ENCODE peak calls at places on chromosome 20, in seven cellular contexts. V is BE2C, O is H9, A is heart right ventricle, W is endothelial cell, K is Peyer's patch, P is dorsolateral prefrontal cortex. H is an unnamed sample.

GRCh38 chr20:31560900-31561598 is 44.0 kb upstream of the ID1 start:
- DNase-seq in V (no peak), O (no peak), A (no peak), W (no peak), K (no peak), P (no peak), H (peak)

GRCh38 chr20:57388953-57389694 is 2.1 kb upstream of the RBM38 start:
- DNase-seq in V (peak), O (peak), A (peak), W (peak), K (peak), P (peak), H (no peak)

GRCh38 chr20:59645316-59645715 is 41.0 kb downstream of the PHACTR3 start:
- DNase-seq in V (no peak), O (peak), A (no peak), W (no peak), K (no peak), P (peak), H (no peak)

GRCh38 chr20:14049111-14049510 is 53.8 kb downstream of the MACROD2 start:
- DNase-seq in V (no peak), O (no peak), A (no peak), W (no peak), K (no peak), P (no peak), H (no peak)

GRCh38 chr20:58818585-58819285 is 32.0 kb downstream of the GNAS-AS1 start:
- DNase-seq in V (no peak), O (no peak), A (no peak), W (no peak), K (no peak), P (no peak), H (no peak)

GRCh38 chr20:2206957-2207769 is 88.6 kb upstream of the TGM3 start:
- DNase-seq in V (peak), O (peak), A (peak), W (peak), K (peak), P (peak), H (peak)

GRCh38 chr20:10649817-10650200 is 24.0 kb downstream of the JAG1 start:
- DNase-seq in V (no peak), O (no peak), A (no peak), W (no peak), K (no peak), P (no peak), H (no peak)

GRCh38 chr20:34320861-34321260 is 17.7 kb upstream of the AHCY start:
- DNase-seq in V (no peak), O (no peak), A (no peak), W (no peak), K (no peak), P (no peak), H (no peak)

GRCh38 chr20:17825251-17825691 is 125.5 kb downstream of the BANF2 start:
- DNase-seq in V (no peak), O (no peak), A (no peak), W (no peak), K (no peak), P (no peak), H (no peak)

GRCh38 chr20:24653306-24653705 is 183.9 kb downstream of the SYNDIG1 start:
- DNase-seq in V (no peak), O (no peak), A (no peak), W (no peak), K (no peak), P (no peak), H (no peak)

GRCh38 chr20:13777171-13777601 is 7.5 kb downstream of the ESF1 start:
- DNase-seq in V (no peak), O (no peak), A (no peak), W (no peak), K (no peak), P (no peak), H (no peak)

GRCh38 chr20:8562356-8562755 is 430.3 kb downstream of the PLCB1 start:
- DNase-seq in V (no peak), O (no peak), A (no peak), W (no peak), K (no peak), P (no peak), H (no peak)

GRCh38 chr20:19254956-19255355 is 42.5 kb downstream of the SLC24A3 start:
- DNase-seq in V (no peak), O (no peak), A (no peak), W (no peak), K (no peak), P (no peak), H (no peak)

GRCh38 chr20:53688085-53688484 is 94.4 kb upstream of the ZNF217 start:
- DNase-seq in V (no peak), O (no peak), A (no peak), W (no peak), K (no peak), P (no peak), H (no peak)

GRCh38 chr20:19628570-19629134 is 129.4 kb upstream of the RIN2 start:
- DNase-seq in V (peak), O (peak), A (no peak), W (peak), K (peak), P (no peak), H (no peak)

GRCh38 chr20:208937-209566 is 18.0 kb upstream of the DEFB129 start:
- DNase-seq in V (peak), O (no peak), A (no peak), W (peak), K (no peak), P (no peak), H (no peak)

GRCh38 chr20:10527781-10528180 is 92.7 kb downstream of the SLX4IP start:
- DNase-seq in V (no peak), O (no peak), A (no peak), W (no peak), K (no peak), P (no peak), H (no peak)

GRCh38 chr20:16922834-16923233 is 174.7 kb downstream of the OTOR start:
- DNase-seq in V (no peak), O (no peak), A (no peak), W (no peak), K (no peak), P (no peak), H (no peak)

GRCh38 chr20:45892828-45893500 is 1.8 kb downstream of the CTSA start:
- DNase-seq in V (no peak), O (no peak), A (no peak), W (no peak), K (peak), P (no peak), H (no peak)

GRCh38 chr20:45892049-45892816 is 1.1 kb downstream of the CTSA start:
- DNase-seq in V (no peak), O (no peak), A (no peak), W (no peak), K (no peak), P (no peak), H (no peak)

GRCh38 chr20:45888681-45889080 is 1.3 kb upstream of the SPATA25 start:
- DNase-seq in V (no peak), O (no peak), A (no peak), W (no peak), K (no peak), P (no peak), H (no peak)

GRCh38 chr20:45890997-45891983 is at the start of the genes CTSA and NEURL2:
- DNase-seq in V (peak), O (peak), A (peak), W (peak), K (peak), P (peak), H (peak)

DNA sequence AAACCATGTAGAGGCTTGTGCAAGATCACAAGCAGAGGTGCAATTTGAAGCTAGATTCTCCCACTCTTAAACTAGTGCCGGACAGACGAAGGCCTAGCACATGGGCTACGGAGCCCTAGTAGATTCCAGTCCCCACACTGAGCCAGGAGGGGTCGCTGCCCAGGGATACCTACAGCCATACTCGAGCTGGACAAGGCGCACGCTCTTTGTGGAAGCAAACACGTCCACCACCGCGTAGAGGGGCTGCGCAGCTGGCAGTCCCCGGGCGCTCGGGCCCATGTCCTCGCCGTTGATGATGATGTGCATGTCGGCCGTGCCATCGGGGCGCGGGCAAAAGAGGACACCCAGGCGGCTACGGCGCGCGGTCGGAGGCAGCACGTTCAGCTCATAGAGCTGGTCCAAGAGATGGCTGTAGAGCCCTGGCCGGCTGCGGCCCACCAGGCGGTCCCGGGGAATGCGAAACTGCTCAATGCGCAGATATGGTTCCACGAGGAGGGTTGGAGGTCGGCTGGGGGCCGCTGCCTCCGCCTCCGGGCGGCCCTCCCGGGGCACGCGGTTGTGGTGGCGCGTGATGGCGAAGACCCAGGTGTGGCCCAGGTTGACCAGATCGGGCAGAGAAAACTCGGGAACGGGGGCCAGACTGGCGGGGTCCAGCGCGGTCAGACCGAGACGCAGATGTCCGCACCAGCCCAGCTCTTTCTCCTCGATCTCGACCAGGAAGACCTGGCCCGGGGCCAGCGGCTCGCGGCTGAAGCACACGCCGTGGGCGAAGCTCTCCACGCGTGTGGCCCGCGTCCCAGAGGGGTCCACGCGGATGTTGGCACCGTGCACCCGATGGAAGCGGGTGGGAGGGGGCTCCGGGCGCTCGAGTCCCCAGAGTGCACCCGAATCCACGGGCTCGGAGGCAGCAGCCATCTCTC is 671 bp downstream of the NEURL2 start:
- DNase-seq in V (peak), O (peak), A (peak), W (peak), K (peak), P (peak), H (peak)
- TF ChIP-seq CTCF in V (peak), O (peak), A (peak), W (peak), K (peak), P (peak), H (peak)

GRCh38 chr20:49813305-49813974 is 812 bp downstream of the SLC9A8 start:
- DNase-seq in V (no peak), O (no peak), A (no peak), W (no peak), K (no peak), P (no peak), H (no peak)
- TF ChIP-seq CTCF in V (no peak), O (no peak), A (no peak), W (no peak), K (no peak), P (no peak), H (no peak)

GRCh38 chr20:51695574-51696303 is 72.5 kb downstream of the ATP9A start:
- DNase-seq in V (no peak), O (no peak), A (no peak), W (no peak), K (no peak), P (no peak), H (no peak)

GRCh38 chr20:51692806-51693400 is 75.3 kb downstream of the ATP9A start:
- DNase-seq in V (no peak), O (no peak), A (no peak), W (no peak), K (no peak), P (no peak), H (no peak)

GRCh38 chr20:51687630-51688029 is 80.6 kb downstream of the ATP9A start:
- DNase-seq in V (no peak), O (no peak), A (no peak), W (no peak), K (no peak), P (no peak), H (no peak)

GRCh38 chr20:51688600-51688999 is 79.6 kb downstream of the ATP9A start:
- DNase-seq in V (no peak), O (no peak), A (no peak), W (no peak), K (no peak), P (no peak), H (no peak)

DNA sequence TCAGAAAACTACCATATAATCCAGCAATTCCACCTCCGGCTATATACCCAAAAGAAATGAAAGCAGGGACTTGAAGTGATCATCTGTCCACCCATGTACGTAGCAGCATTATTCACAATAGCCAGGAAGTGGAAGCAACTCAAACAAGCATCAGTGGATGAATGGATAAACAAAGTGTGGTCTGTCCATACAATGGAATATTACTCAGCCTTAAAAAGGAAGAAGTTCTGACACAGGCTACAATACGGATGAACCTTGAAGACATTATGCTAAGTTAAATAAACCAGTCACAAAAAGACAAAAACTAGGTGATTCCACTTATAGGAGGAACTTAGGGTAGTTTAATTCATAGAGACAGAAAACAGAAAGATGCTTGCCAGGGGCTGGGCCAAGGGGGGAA is 76.5 kb downstream of the ATP9A start:
- DNase-seq in V (no peak), O (no peak), A (no peak), W (no peak), K (no peak), P (no peak), H (no peak)
- TF ChIP-seq CTCF in V (no peak), O (no peak), A (no peak), W (no peak), K (no peak), P (no peak), H (no peak)

DNA sequence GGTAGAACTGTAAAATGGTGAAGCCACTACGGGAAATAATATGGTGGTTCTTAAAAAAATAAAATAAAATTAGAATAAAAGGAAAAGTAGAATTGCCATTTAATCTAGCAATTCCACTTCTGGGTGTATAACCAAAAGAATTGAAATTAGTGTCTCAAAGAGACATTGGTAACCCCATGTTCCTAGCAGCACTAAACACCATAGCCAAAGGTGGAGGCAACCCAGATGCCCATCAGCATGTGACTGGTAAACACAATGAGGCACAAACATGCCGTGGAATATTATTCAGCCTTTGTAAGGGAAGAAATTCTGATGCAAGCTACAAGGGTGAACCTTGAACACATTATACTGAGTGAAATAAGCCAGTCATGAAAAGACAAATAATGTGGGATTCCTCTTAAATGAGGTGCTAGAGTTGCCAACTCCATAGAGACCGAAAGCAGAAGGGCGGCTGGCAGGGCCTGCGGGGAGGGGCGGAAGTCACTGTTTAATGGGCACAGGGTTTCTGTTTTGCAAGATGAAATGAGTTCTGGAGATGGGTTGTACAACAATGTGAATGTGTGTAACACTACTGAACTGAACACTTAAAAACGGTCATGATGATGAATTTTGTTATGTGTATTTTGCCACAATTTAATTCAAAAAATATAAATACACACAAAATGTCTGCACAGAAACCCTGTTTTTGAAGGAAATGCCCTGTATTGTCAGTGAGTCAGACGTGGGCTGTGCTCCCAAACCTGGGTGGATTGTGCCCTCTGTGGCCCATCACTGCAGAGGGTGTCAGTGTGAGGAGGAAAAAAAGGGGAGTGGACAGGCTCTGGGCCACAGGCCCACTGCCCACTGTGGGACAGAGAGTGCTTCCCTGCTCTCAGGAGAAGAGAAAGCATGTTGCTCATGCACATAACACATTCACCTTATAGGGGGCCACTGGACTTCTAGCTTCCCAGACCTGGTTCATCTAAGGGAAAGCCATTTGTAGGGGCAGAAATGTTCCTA is 49.6 kb upstream of the CD93 start:
- DNase-seq in V (no peak), O (no peak), A (no peak), W (no peak), K (no peak), P (no peak), H (peak)
- TF ChIP-seq CTCF in V (no peak), O (no peak), A (no peak), W (no peak), K (no peak), P (no peak), H (peak)

GRCh38 chr20:62815066-62815991 is 1.5 kb upstream of the COL9A3 start:
- DNase-seq in V (no peak), O (peak), A (no peak), W (no peak), K (no peak), P (no peak), H (no peak)
- TF ChIP-seq CTCF in V (no peak), O (no peak), A (no peak), W (no peak), K (no peak), P (no peak), H (no peak)

GRCh38 chr20:36144336-36144735 is 10.2 kb upstream of the EPB41L1 start:
- DNase-seq in V (peak), O (no peak), A (no peak), W (no peak), K (no peak), P (no peak), H (no peak)

GRCh38 chr20:36145877-36146707 is 8.4 kb upstream of the EPB41L1 start:
- DNase-seq in V (no peak), O (no peak), A (peak), W (no peak), K (no peak), P (peak), H (no peak)

GRCh38 chr20:36135821-36136220 is 18.7 kb upstream of the EPB41L1 start:
- DNase-seq in V (no peak), O (no peak), A (no peak), W (no peak), K (no peak), P (no peak), H (no peak)

DNA sequence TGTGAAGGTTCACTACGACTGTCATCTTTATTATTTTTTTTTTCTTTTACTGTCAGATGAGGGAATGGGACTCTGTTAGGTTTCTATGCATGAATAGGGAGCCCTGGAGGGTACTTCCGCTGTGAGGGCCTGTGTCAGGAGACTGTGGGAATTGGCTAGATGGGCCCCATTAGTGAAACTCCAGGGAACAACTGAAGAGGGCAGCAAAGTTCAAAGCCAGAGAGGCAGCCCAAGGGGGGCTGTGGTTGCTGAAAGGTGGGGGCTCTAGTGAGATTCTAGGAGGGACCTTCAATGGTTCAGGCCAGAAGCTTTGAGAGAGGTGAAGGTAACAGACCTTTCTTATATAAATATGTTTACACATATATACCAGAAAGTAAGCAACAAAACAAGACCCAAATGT is 13.2 kb upstream of the EPB41L1 start:
- DNase-seq in V (no peak), O (no peak), A (no peak), W (no peak), K (no peak), P (no peak), H (no peak)
- TF ChIP-seq CTCF in V (peak), O (peak), A (no peak), W (no peak), K (no peak), P (no peak), H (no peak)

GRCh38 chr20:5153612-5154542 is 27.1 kb downstream of the CDS2 start:
- DNase-seq in V (no peak), O (no peak), A (no peak), W (no peak), K (no peak), P (no peak), H (no peak)
- TF ChIP-seq CTCF in V (no peak), O (peak), A (no peak), W (no peak), K (no peak), P (no peak), H (no peak)

DNA sequence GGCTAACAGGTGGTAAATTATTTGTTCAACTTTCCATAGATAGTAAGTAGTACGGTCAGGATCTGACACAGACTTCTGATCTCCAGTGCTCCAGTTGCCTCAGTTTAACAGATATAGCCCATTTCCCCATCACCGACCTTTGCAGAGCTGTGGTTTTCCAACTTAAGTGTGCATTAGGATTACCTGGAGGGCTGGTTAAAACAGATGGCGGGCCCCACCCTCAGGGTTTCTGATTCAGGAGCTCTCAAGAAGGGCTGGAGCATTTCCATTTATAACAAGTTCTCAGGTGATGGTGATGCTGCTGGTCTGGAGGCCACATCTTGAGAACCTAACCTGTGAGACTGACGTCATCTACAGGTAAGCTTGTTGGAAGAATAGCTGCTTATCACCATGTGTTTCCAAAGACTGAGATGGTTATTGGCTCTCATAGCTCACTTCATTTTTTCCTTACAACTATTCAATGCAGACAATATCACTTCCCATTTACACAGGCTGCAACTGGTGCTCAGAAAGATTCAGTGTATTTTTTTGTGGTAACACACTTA is 360.1 kb upstream of the CHD6 start:
- DNase-seq in V (no peak), O (no peak), A (no peak), W (no peak), K (no peak), P (no peak), H (no peak)
- TF ChIP-seq CTCF in V (no peak), O (no peak), A (no peak), W (no peak), K (no peak), P (no peak), H (no peak)

GRCh38 chr20:50893620-50894019 is 37.6 kb downstream of the ADNP start:
- DNase-seq in V (no peak), O (no peak), A (no peak), W (no peak), K (no peak), P (no peak), H (no peak)
- TF ChIP-seq CTCF in V (no peak), O (no peak), A (no peak), W (no peak), K (no peak), P (no peak), H (no peak)

H was measured in CD14-positive monocyte.